ENCODE peak calls at places on chromosomes 5 and 9, in four cellular contexts. One of them, this sample, is unnamed. For H4K20me1, the result is how much of the 10 kb centered on the place peaks cover.

GRCh38 chr9:81430727-81431126 is 258.6 kb downstream of the TLE1 start:
- DNase-seq in K562: no peak
- DNase-seq in H1: no peak
- DNase-seq in HepG2: no peak
- DNase-seq in this sample: no peak

GRCh38 chr5:78162253-78162862 is 132.1 kb downstream of the AP3B1 start:
- DNase-seq in H1: no peak
- DNase-seq in HepG2: peak
- DNase-seq in K562: peak
- DNase-seq in this sample: peak

GRCh38 chr5:96855041-96855872 is 21.0 kb upstream of the ERAP2 start:
- DNase-seq in HepG2: no peak
- DNase-seq in K562: peak
- DNase-seq in H1: no peak
- DNase-seq in this sample: no peak

GRCh38 chr5:169283887-169284286 is 17.1 kb downstream of the SLIT3 start:
- DNase-seq in HepG2: no peak
- DNase-seq in K562: no peak
- DNase-seq in H1: no peak
- DNase-seq in this sample: no peak

GRCh38 chr5:150065346-150065745 is 21.0 kb downstream of the CSF1R start:
- DNase-seq in HepG2: peak
- DNase-seq in K562: peak
- DNase-seq in H1: no peak
- DNase-seq in this sample: no peak

GRCh38 chr9:110897899-110898298 is 140.4 kb downstream of the LPAR1 start:
- DNase-seq in H1: no peak
- DNase-seq in K562: no peak
- DNase-seq in HepG2: no peak
- DNase-seq in this sample: no peak

GRCh38 chr9:80964951-80965350 is 724.4 kb downstream of the TLE1 start:
- DNase-seq in K562: no peak
- DNase-seq in HepG2: no peak
- DNase-seq in H1: no peak
- DNase-seq in this sample: no peak

GRCh38 chr5:102778478-102778877 is 23.4 kb downstream of the PAM start:
- DNase-seq in HepG2: no peak
- DNase-seq in K562: no peak
- DNase-seq in H1: no peak
- DNase-seq in this sample: no peak

GRCh38 chr5:91288517-91288916 is 94.6 kb downstream of the ARRDC3 start:
- DNase-seq in H1: no peak
- DNase-seq in HepG2: no peak
- DNase-seq in K562: no peak
- DNase-seq in this sample: no peak

GRCh38 chr9:23563497-23563896 is 262.5 kb downstream of the ELAVL2 start:
- DNase-seq in H1: no peak
- DNase-seq in HepG2: no peak
- DNase-seq in K562: no peak
- DNase-seq in this sample: no peak

GRCh38 chr5:72121753-72122445 is 14.6 kb downstream of the MAP1B start:
- DNase-seq in HepG2: no peak
- DNase-seq in H1: no peak
- DNase-seq in K562: no peak
- DNase-seq in this sample: no peak

GRCh38 chr5:67066815-67067214 is 129.8 kb downstream of the CD180 start:
- DNase-seq in H1: no peak
- DNase-seq in K562: peak
- DNase-seq in HepG2: peak
- DNase-seq in this sample: no peak

GRCh38 chr5:180596668-180597231 is 5.5 kb upstream of the SCGB3A1 start:
- DNase-seq in K562: no peak
- DNase-seq in H1: peak
- DNase-seq in HepG2: no peak
- DNase-seq in this sample: no peak

GRCh38 chr5:79378510-79379186 is 135.3 kb downstream of the HOMER1 start:
- DNase-seq in HepG2: no peak
- DNase-seq in K562: no peak
- DNase-seq in H1: no peak
- DNase-seq in this sample: no peak

GRCh38 chr9:122931851-122932199 is 513 bp upstream of the ZBTB26 start:
- DNase-seq in HepG2: no peak
- DNase-seq in H1: no peak
- DNase-seq in K562: no peak
- DNase-seq in this sample: no peak

GRCh38 chr5:97629281-97629680 is 446.2 kb upstream of the RIOK2 start:
- DNase-seq in K562: no peak
- DNase-seq in HepG2: no peak
- DNase-seq in H1: no peak
- DNase-seq in this sample: peak

GRCh38 chr9:19999491-20000057 is 210.7 kb upstream of the SLC24A2 start:
- DNase-seq in K562: no peak
- DNase-seq in HepG2: no peak
- DNase-seq in H1: no peak
- DNase-seq in this sample: peak

GRCh38 chr9:125343518-125344284 is 82.1 kb downstream of the GAPVD1 start:
- DNase-seq in HepG2: no peak
- DNase-seq in K562: no peak
- DNase-seq in H1: no peak
- DNase-seq in this sample: no peak

GRCh38 chr5:20166496-20166895 is 178.5 kb upstream of the CDH18 start:
- DNase-seq in H1: no peak
- DNase-seq in HepG2: no peak
- DNase-seq in K562: no peak
- DNase-seq in this sample: no peak

GRCh38 chr9:124776952-124777645 is at the start of gene OLFML2A:
- DNase-seq in H1: peak
- DNase-seq in HepG2: no peak
- DNase-seq in K562: no peak
- DNase-seq in this sample: no peak

GRCh38 chr5:113652161-113652560 is 138.7 kb downstream of the YTHDC2 start:
- DNase-seq in K562: peak
- DNase-seq in HepG2: no peak
- DNase-seq in H1: no peak
- DNase-seq in this sample: no peak

GRCh38 chr9:109017061-109017460 is 3.8 kb upstream of the CTNNAL1 start:
- DNase-seq in K562: no peak
- DNase-seq in H1: no peak
- DNase-seq in HepG2: no peak
- DNase-seq in this sample: no peak

GRCh38 chr5:81819556-81820314 is 68.8 kb upstream of the SSBP2 start:
- DNase-seq in K562: peak
- DNase-seq in HepG2: no peak
- DNase-seq in H1: no peak
- DNase-seq in this sample: no peak

DNA sequence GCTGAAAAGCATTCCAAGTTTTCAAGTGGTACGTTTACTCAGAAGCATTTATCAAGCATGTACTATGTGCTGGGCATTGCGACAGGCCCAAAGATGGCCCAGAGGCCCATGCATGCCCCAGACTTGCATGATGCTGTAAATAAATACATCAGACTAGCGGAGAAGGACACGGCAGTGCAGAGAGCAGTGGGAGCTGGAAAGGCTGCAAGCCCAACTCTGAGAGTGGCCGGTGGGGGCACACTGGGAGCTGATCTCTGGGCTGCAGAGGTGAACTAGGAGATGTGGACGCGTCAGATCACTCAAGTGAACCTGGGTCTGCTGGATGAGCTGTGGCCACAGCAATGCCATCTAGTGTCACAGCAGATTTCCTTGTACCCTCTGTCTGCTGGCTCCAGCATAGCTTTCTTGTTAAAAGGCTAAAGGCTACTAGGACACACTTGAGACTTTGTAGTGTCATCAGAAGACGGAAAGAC is 246.9 kb downstream of the FANCC start:
- DNase-seq in HepG2: peak
- DNase-seq in H1: no peak
- DNase-seq in K562: no peak
- DNase-seq in this sample: no peak
- H4K20me1 ChIP-seq in HepG2: under half
- H4K20me1 ChIP-seq in H1: under half
- H4K20me1 ChIP-seq in K562: under half
- H4K20me1 ChIP-seq in this sample: under half

DNA sequence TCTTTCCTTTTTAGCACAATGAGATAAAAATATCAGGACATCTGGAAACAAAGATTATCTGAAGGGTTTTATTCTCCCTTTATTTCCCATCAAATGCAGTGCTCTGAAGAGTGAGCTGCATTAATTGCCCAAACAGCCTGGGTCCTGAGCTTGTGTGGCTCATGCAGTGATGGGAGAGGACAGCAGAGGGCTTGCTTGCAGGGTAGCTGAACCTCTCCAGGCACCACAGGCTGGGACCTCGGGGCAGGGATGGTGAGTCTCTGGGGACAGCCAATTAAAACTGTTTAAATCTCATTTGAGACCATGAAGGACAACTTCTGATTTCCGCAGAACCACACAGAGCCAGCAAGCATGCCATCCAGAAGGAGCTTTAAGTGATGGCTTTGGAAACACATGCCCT is 71.2 kb downstream of the PLAC8L1 start:
- DNase-seq in K562: no peak
- DNase-seq in H1: no peak
- DNase-seq in HepG2: no peak
- DNase-seq in this sample: no peak
- TF ChIP-seq RAD21 in K562: peak
- TF ChIP-seq RAD21 in H1: no peak
- TF ChIP-seq RAD21 in HepG2: no peak
- TF ChIP-seq RAD21 in this sample: peak

DNA sequence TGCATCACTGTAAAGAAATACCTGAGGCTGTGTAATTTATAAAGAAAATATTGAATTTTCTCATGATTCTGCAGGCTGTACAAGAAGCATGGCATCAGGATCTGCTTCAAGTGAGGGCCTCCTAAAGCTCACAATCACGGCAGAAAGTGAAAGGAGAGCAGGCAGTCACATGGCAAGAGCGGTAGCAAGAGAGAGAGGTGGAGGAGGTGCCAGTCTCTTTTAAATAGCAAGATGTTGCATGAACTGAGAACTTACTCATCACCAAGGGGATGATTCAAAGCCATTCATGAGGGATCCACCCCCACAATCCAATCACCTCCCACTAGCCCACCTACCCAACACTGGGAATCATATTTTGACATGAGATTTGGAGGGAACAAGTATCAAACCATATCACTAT is 184.5 kb upstream of the PAPPA start:
- DNase-seq in H1: no peak
- DNase-seq in K562: no peak
- DNase-seq in HepG2: no peak
- DNase-seq in this sample: no peak
- TF ChIP-seq FOSL1 in H1: no peak
- TF ChIP-seq FOSL1 in K562: no peak
- TF ChIP-seq FOSL1 in HepG2: no peak
- TF ChIP-seq FOSL1 in this sample: no peak

GRCh38 chr5:133083901-133084300 is 32.1 kb downstream of the HSPA4 start:
- DNase-seq in K562: no peak
- DNase-seq in H1: no peak
- DNase-seq in HepG2: no peak
- DNase-seq in this sample: no peak

GRCh38 chr5:133081036-133081435 is 29.2 kb downstream of the HSPA4 start:
- DNase-seq in K562: no peak
- DNase-seq in HepG2: no peak
- DNase-seq in H1: no peak
- DNase-seq in this sample: no peak

GRCh38 chr5:133079048-133079447 is 27.2 kb downstream of the HSPA4 start:
- DNase-seq in H1: no peak
- DNase-seq in HepG2: no peak
- DNase-seq in K562: no peak
- DNase-seq in this sample: no peak

GRCh38 chr5:133082128-133082527 is 30.3 kb downstream of the HSPA4 start:
- DNase-seq in HepG2: no peak
- DNase-seq in H1: no peak
- DNase-seq in K562: no peak
- DNase-seq in this sample: no peak

DNA sequence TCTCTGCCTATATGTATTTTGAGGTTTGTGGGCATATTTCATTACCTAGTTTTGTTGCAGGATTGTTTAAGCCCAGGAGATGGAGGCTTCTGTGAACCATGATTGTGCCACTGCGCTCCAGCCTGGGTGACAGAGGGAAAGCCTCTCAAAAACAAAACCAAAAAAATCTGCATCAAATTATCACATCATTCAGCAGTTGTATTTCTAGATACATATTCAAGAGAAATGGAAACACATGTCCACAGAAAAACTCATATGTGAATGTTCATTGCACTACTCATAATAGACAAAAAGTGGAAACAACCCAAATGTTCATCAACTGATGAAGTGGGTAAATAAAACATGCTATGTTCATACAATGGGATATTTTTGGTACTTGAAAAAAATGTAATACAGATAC is 29.9 kb downstream of the HSPA4 start:
- DNase-seq in K562: no peak
- DNase-seq in HepG2: no peak
- DNase-seq in H1: no peak
- DNase-seq in this sample: no peak
- H4K20me1 ChIP-seq in K562: under half
- H4K20me1 ChIP-seq in HepG2: under half
- H4K20me1 ChIP-seq in H1: under half
- H4K20me1 ChIP-seq in this sample: under half

DNA sequence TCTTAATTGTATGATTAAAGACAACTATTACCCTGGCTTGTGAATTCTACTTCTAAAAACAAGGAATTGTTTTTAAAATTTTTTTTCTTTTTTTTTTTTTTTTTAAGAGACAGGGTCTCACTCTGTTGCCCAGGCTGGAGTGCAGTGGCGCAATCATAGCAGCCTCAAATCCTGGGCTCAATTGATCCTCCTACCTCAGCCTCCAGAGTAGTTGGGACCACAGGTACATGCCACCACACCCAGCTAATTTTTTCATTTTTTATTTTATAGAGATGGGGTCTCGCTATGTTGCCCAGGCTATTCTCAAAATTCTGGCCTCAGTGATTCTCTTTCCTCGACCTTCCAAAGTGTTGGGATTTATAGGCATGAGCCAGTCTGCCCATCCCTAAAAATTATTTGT is 62.3 kb downstream of the HABP4 start:
- DNase-seq in K562: no peak
- DNase-seq in HepG2: no peak
- DNase-seq in H1: no peak
- DNase-seq in this sample: no peak
- TF ChIP-seq RAD21 in K562: no peak
- TF ChIP-seq RAD21 in HepG2: no peak
- TF ChIP-seq RAD21 in H1: no peak
- TF ChIP-seq RAD21 in this sample: no peak

GRCh38 chr9:104586496-104587180 is 12.6 kb downstream of the OR13C5 start:
- DNase-seq in HepG2: no peak
- DNase-seq in H1: no peak
- DNase-seq in K562: no peak
- DNase-seq in this sample: no peak
- TF ChIP-seq FOSL1 in HepG2: no peak
- TF ChIP-seq FOSL1 in H1: no peak
- TF ChIP-seq FOSL1 in K562: no peak
- TF ChIP-seq FOSL1 in this sample: no peak